ENCODE peak calls at places on chromosomes 6 and 20, in seven cellular contexts. Z is NCI-H2227 treated with DMSO at 0.1 percent for 48 hours; C is sciatic nerve; S is B cell; A is NCI-H524; T is stimulated activated naive B cell treated with anti-CD40 and anti-IgM and Interleukin-4, amounts not matched to agents 10 μg/mL and 1 μg/mL and 100 μg/mL, for 72 hours; U is stimulated activated CD8-positive, alpha-beta memory T cell treated with anti-CD3 and anti-CD28 coated beads, Interleukin-15, amount 100 ng/mL, for 24 hours. Y is an unnamed sample.

GRCh38 chr6:1267790-1268762 is 43.8 kb upstream of the FOXQ1 start:
- DNase-seq in T (no peak), Z (no peak), S (no peak), U (no peak), C (no peak), A (no peak), Y (no peak)

GRCh38 chr6:143647712-143648111 is 30.1 kb upstream of the PHACTR2 start:
- DNase-seq in S (no peak), Z (no peak), A (no peak), C (no peak), T (peak; percentile 1), U (no peak), Y (no peak)

GRCh38 chr20:61569836-61570235 is 317.8 kb downstream of the CDH4 start:
- DNase-seq in U (no peak), T (no peak), A (no peak), Z (no peak), C (no peak), S (no peak), Y (no peak)

GRCh38 chr20:24768226-24768625 is 180.8 kb upstream of the CST7 start:
- DNase-seq in Z (no peak), S (no peak), T (no peak), A (no peak), C (no peak), U (no peak), Y (no peak)

GRCh38 chr20:59403261-59403961 is 103.0 kb downstream of the EDN3 start:
- DNase-seq in U (peak; percentile 75), A (peak; percentile 46), Z (peak; percentile 65), C (peak; percentile 71), T (peak; percentile 29), S (no peak), Y (peak; percentile 2)

GRCh38 chr20:7695622-7696021 is 244.6 kb downstream of the HAO1 start:
- DNase-seq in S (no peak), Z (no peak), U (no peak), A (no peak), T (no peak), C (no peak), Y (peak; percentile 17)

GRCh38 chr20:50663095-50663821 is 28.1 kb downstream of the RIPOR3 start:
- DNase-seq in C (no peak), T (no peak), S (no peak), Z (no peak), A (peak; percentile 70), U (no peak), Y (no peak)

GRCh38 chr20:48448601-48449384 is 379.0 kb downstream of the PREX1 start:
- DNase-seq in C (no peak), A (peak; percentile 14), Z (no peak), S (no peak), U (no peak), T (no peak), Y (no peak)

GRCh38 chr6:85111481-85112001 is 338.3 kb upstream of the NT5E start:
- DNase-seq in C (peak; percentile 70), S (no peak), A (no peak), U (no peak), Z (no peak), T (no peak), Y (peak; percentile 83)

GRCh38 chr20:63084563-63084927 is 77.8 kb upstream of the BHLHE23 start:
- DNase-seq in U (no peak), C (no peak), S (no peak), T (no peak), Z (no peak), A (no peak), Y (no peak)

GRCh38 chr20:61057313-61058171 is 194.5 kb upstream of the CDH4 start:
- DNase-seq in C (no peak), A (peak; percentile 56), S (no peak), U (no peak), T (no peak), Z (no peak), Y (no peak)

GRCh38 chr6:24902782-24903181 is 33.0 kb downstream of the RIPOR2 start:
- DNase-seq in S (no peak), T (no peak), C (no peak), A (no peak), U (no peak), Z (no peak), Y (peak; percentile 36)

GRCh38 chr20:11324990-11325389 is 592.7 kb upstream of the BTBD3 start:
- DNase-seq in C (no peak), Z (no peak), T (no peak), A (no peak), S (no peak), U (no peak), Y (no peak)

GRCh38 chr6:36469946-36470345 is 27.1 kb downstream of the KCTD20 start:
- DNase-seq in Z (no peak), C (no peak), A (no peak), U (no peak), S (no peak), T (no peak), Y (no peak)

GRCh38 chr6:148677594-148678476 is 69.0 kb upstream of the UST start:
- DNase-seq in Z (no peak), A (no peak), T (peak; percentile 68), S (peak; percentile 68), U (no peak), C (no peak), Y (no peak)

GRCh38 chr6:15444881-15445280 is 199.0 kb downstream of the JARID2 start:
- DNase-seq in Z (peak; percentile 20), U (no peak), C (no peak), T (no peak), S (no peak), A (peak; percentile 81), Y (no peak)

GRCh38 chr20:60851826-60852704 is 400.0 kb upstream of the CDH4 start:
- DNase-seq in U (no peak), C (no peak), Z (peak; percentile 26), T (no peak), A (peak; percentile 20), S (no peak), Y (no peak)

GRCh38 chr6:95071464-95071863 is 505.9 kb upstream of the MANEA start:
- DNase-seq in T (no peak), A (no peak), Z (no peak), C (no peak), S (no peak), U (no peak), Y (no peak)

GRCh38 chr6:38510205-38510604 is 129.5 kb downstream of the BTBD9 start:
- DNase-seq in U (no peak), S (no peak), Z (no peak), T (no peak), A (no peak), C (no peak), Y (peak; percentile 10)

GRCh38 chr20:25223179-25223661 is 24.7 kb upstream of the PYGB start:
- DNase-seq in C (no peak), S (no peak), T (no peak), Z (no peak), U (no peak), A (no peak), Y (peak; percentile 90)

GRCh38 chr6:4274382-4275082 is 139.2 kb upstream of the ECI2 start:
- DNase-seq in Z (no peak), S (no peak), T (no peak), U (no peak), C (no peak), A (no peak), Y (peak; percentile 31)

GRCh38 chr20:33490023-33490933 is at the start of gene CBFA2T2:
- DNase-seq in A (peak; percentile 59), U (peak; percentile 33), T (no peak), C (peak; percentile 84), Z (no peak), S (peak; percentile 55), Y (peak; percentile 61)

GRCh38 chr6:97282238-97282725 is 734 bp downstream of the MMS22L start:
- DNase-seq in U (no peak), S (no peak), A (peak; percentile 11), T (no peak), Z (no peak), C (no peak), Y (peak; percentile 11)

GRCh38 chr6:125066964-125067363 is 86.6 kb upstream of the TPD52L1 start:
- DNase-seq in S (no peak), Z (no peak), U (no peak), C (no peak), T (no peak), A (no peak), Y (peak; percentile 37)

GRCh38 chr20:32823737-32824588 is 4.2 kb downstream of the MAPRE1 start:
- DNase-seq in T (no peak), A (no peak), U (no peak), Z (no peak), C (no peak), S (no peak), Y (peak; percentile 29)

GRCh38 chr6:73702444-73702843 is 6.4 kb downstream of the CD109 start:
- DNase-seq in Z (no peak), S (no peak), U (no peak), A (no peak), T (no peak), C (no peak), Y (no peak)

GRCh38 chr20:53061305-53061704 is 89.1 kb downstream of the TSHZ2 start:
- DNase-seq in A (no peak), S (no peak), U (no peak), T (no peak), Z (no peak), C (no peak), Y (no peak)

GRCh38 chr6:166942393-166943168 is 13.8 kb downstream of the RNASET2 start:
- DNase-seq in S (no peak), U (no peak), C (no peak), Z (no peak), T (no peak), A (no peak), Y (peak; percentile 68)

GRCh38 chr6:26309731-26310142 is 55.3 kb upstream of the BTN3A2 start:
- DNase-seq in C (no peak), A (no peak), Z (no peak), T (no peak), U (no peak), S (no peak), Y (no peak)

GRCh38 chr6:168308390-168309144 is 11.0 kb downstream of the DACT2 start:
- DNase-seq in A (no peak), C (no peak), T (no peak), U (no peak), S (no peak), Z (no peak), Y (no peak)

GRCh38 chr6:146909376-146909775 is 294.8 kb upstream of the STXBP5 start:
- DNase-seq in S (no peak), Z (no peak), T (no peak), A (no peak), U (no peak), C (no peak), Y (no peak)

GRCh38 chr6:84556541-84557335 is 207.7 kb downstream of the TBX18 start:
- DNase-seq in U (no peak), C (no peak), S (no peak), T (no peak), A (no peak), Z (no peak), Y (peak; percentile 32)

GRCh38 chr6:7921582-7922199 is 11.1 kb upstream of the TXNDC5 start:
- DNase-seq in C (no peak), S (no peak), Z (no peak), T (no peak), U (no peak), A (no peak), Y (peak; percentile 79)

GRCh38 chr20:46013826-46014516 is 5.3 kb downstream of the MMP9 start:
- DNase-seq in U (no peak), S (peak; percentile 61), A (peak; percentile 82), T (peak; percentile 59), Z (no peak), C (peak; percentile 79), Y (peak; percentile 51)

GRCh38 chr6:10166031-10166430 is 248.8 kb downstream of the TFAP2A start:
- DNase-seq in Z (no peak), S (no peak), C (no peak), A (no peak), T (no peak), U (no peak), Y (no peak)

GRCh38 chr20:43899274-43899878 is 15.3 kb upstream of the TOX2 start:
- DNase-seq in Z (no peak), T (no peak), A (no peak), U (no peak), C (no peak), S (no peak), Y (no peak)